ENCODE peak calls at places on chromosomes 3 and 15, in ten cellular contexts. E is MM.1S, J is fibroblast of lung, U is H9, L is GM23248, G is GM23338, D is endothelial cell of umbilical vein, R is IMR-90, Y is OCI-LY7, Z is PC-9. H is an unnamed sample. For H4K20me1, the result is how much of the 10 kb centered on the place peaks cover.

GRCh38 chr3:133944641-133945441 is 49.2 kb upstream of the RAB6B start:
- DNase-seq in G (no peak), J (peak), L (peak), Y (no peak), D (peak), E (no peak), R (peak), Z (peak), U (no peak), H (peak)

GRCh38 chr3:150371741-150372254 is 36.3 kb upstream of the TSC22D2 start:
- DNase-seq in U (no peak), G (no peak), Z (peak), R (peak), E (no peak), L (peak), J (peak), Y (no peak), D (peak), H (peak)

GRCh38 chr3:114839476-114839875 is 307.6 kb downstream of the ZBTB20 start:
- DNase-seq in U (no peak), R (peak), G (no peak), J (peak), E (no peak), Y (no peak), D (no peak), L (no peak), Z (no peak), H (peak)

GRCh38 chr3:47804571-47804970 is 1.6 kb downstream of the DHX30 start:
- DNase-seq in G (no peak), J (no peak), D (no peak), L (no peak), U (no peak), E (no peak), Y (no peak), Z (no peak), R (no peak), H (no peak)

GRCh38 chr15:90165659-90166489 is 35.3 kb upstream of the SEMA4B start:
- DNase-seq in Z (peak), G (no peak), R (peak), E (no peak), L (peak), Y (no peak), D (peak), U (peak), J (peak), H (peak)

GRCh38 chr3:141360888-141361598 is 7.3 kb upstream of the ZBTB38 start:
- DNase-seq in J (peak), L (peak), Y (peak), R (peak), D (peak), U (no peak), Z (peak), G (peak), E (peak), H (peak)

GRCh38 chr15:64775551-64776401 is at the start of gene RBPMS2:
- DNase-seq in L (peak), E (no peak), G (peak), D (no peak), U (peak), Y (no peak), Z (no peak), R (peak), J (no peak), H (no peak)

GRCh38 chr15:101625169-101625568 is 27.0 kb downstream of the TM2D3 start:
- DNase-seq in Y (no peak), D (no peak), Z (no peak), L (no peak), U (no peak), J (no peak), G (no peak), E (no peak), R (no peak), H (no peak)

GRCh38 chr15:81160312-81161214 is 26.5 kb downstream of the CFAP161 start:
- DNase-seq in Y (no peak), D (peak), E (no peak), G (no peak), L (peak), Z (no peak), J (peak), U (no peak), R (peak), H (peak)

GRCh38 chr3:140922634-140923033 is 19.0 kb upstream of the SLC25A36 start:
- DNase-seq in Y (peak), Z (no peak), J (peak), G (peak), R (peak), D (peak), L (peak), U (no peak), E (no peak), H (no peak)

GRCh38 chr3:10263549-10264363 is 15.5 kb downstream of the TATDN2 start:
- DNase-seq in J (peak), E (no peak), G (peak), R (peak), L (peak), D (peak), Y (peak), U (peak), Z (no peak), H (peak)

GRCh38 chr3:4163006-4163405 is 140.2 kb upstream of the SETMAR start:
- DNase-seq in Y (no peak), D (no peak), Z (no peak), J (no peak), L (no peak), G (no peak), R (no peak), U (no peak), E (no peak), H (no peak)

GRCh38 chr15:58279106-58279505 is 140.9 kb downstream of the AQP9 start:
- DNase-seq in Y (no peak), D (no peak), J (no peak), E (no peak), R (no peak), U (no peak), L (no peak), Z (no peak), G (no peak), H (no peak)

GRCh38 chr3:115321396-115321795 is 174.3 kb upstream of the ZBTB20 start:
- DNase-seq in U (no peak), E (no peak), J (peak), L (peak), G (no peak), Y (no peak), D (peak), R (peak), Z (no peak), H (peak)

GRCh38 chr3:188179006-188179966 is 25.3 kb downstream of the LPP start:
- DNase-seq in J (peak), G (peak), E (no peak), L (peak), D (no peak), R (peak), Y (peak), U (no peak), Z (peak), H (peak)

GRCh38 chr3:119401502-119402440 is 61.6 kb downstream of the TMEM39A start:
- DNase-seq in U (peak), Y (peak), E (peak), D (no peak), R (no peak), G (peak), L (no peak), Z (no peak), J (no peak), H (no peak)

GRCh38 chr15:64865998-64866520 is 24.3 kb downstream of the PLEKHO2 start:
- DNase-seq in D (no peak), J (peak), U (peak), G (peak), Y (no peak), Z (no peak), L (peak), R (peak), E (no peak), H (peak)

GRCh38 chr3:104040896-104041295 is 1325.8 kb upstream of the ALCAM start:
- DNase-seq in D (no peak), R (no peak), G (no peak), J (no peak), E (peak), Z (no peak), L (no peak), U (no peak), Y (no peak), H (no peak)

GRCh38 chr15:70269991-70270751 is 172.5 kb upstream of the TLE3 start:
- DNase-seq in J (no peak), R (no peak), D (peak), U (no peak), E (no peak), Y (no peak), L (no peak), G (no peak), Z (peak), H (no peak)

GRCh38 chr3:197029511-197030167 is at the start of gene MELTF:
- DNase-seq in G (peak), U (peak), E (peak), D (peak), R (peak), Y (peak), L (peak), Z (peak), J (peak), H (peak)

GRCh38 chr15:49313650-49314049 is 109.4 kb upstream of the FGF7 start:
- DNase-seq in D (no peak), U (no peak), R (peak), G (no peak), E (no peak), L (peak), Y (no peak), Z (no peak), J (peak), H (peak)

GRCh38 chr15:63305276-63305675 is 27.9 kb downstream of the APH1B start:
- DNase-seq in U (no peak), J (no peak), E (no peak), Z (no peak), Y (no peak), L (no peak), G (no peak), D (no peak), R (no peak), H (no peak)

GRCh38 chr3:136956994-136957393 is 789 bp upstream of the IL20RB start:
- DNase-seq in Z (no peak), J (no peak), G (no peak), D (no peak), L (no peak), E (no peak), Y (no peak), R (no peak), U (no peak), H (no peak)

GRCh38 chr3:112097378-112097777 is 11.2 kb downstream of the C3orf52 start:
- DNase-seq in J (peak), E (no peak), D (peak), U (no peak), R (peak), Y (no peak), L (peak), G (no peak), Z (peak), H (peak)

DNA sequence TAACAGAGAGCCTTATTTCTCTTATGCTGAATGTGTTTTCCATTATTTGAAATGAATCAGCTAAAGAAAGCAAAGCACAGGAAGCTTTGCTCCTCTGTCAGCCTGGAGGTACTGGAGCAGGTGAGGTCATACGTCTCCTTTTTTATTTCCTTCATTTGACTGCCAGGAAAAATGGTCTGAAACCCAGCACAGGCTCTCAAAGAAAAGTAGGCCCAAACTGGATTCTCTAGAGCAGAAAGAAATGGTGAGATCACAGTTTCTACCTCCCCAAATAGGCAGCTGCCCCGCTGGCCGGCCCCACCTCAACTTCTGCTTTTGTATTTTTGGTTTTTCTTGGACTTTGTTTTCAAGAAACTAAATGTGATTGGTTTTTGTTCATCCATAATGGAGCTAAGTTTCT is 95.1 kb downstream of the RPL39L start:
- DNase-seq in U (no peak), Y (peak), G (no peak), D (peak), J (no peak), R (no peak), E (peak), L (no peak), Z (no peak), H (no peak)
- H4K20me1 ChIP-seq in U (under half), Y (half or more), G (under half), D (under half), J (under half), R (under half), E (under half), L (under half), Z (under half), H (under half)

DNA sequence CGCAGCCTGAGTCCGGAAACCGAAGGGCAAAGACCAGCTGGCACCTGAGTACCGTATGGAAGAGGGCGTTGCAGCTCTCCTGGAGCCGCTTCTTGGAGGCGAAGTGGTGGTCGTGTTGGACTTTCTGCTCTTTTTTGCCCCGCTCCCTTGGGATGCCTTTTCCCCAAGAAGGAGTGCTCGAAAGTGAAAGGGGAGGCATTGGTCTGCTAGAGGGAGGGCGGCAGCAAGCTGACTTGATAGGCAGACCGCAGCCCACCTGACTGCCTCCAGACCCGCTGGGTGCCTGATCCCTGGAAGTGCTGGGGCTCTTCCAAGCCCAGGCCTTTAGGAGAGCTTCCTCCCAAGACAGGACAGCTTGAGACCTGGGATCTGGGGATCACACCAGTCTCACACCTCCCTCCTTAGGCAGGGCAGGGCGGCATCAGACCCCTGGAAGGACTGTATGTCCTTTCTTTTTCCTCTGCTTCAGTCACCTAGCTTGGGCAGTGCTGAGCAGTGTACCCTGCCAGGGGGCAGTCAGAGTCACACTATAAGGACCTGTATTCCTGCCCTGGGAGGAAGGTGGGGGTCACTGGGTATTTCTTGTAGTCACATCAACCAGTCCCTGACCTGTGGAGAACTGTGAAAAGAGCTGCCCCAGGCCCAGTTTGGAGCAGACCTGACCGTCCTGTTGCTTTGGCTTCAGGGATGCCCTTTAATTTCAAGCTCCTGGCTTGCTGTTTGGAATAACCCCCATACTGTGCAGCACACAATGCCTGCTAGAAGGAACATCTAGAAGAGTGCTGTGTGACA is 2.1 kb downstream of the ACVR2B start:
- DNase-seq in R (peak), L (no peak), D (no peak), Z (no peak), Y (no peak), U (no peak), E (no peak), J (peak), G (peak), H (no peak)
- H2AFZ ChIP-seq in R (peak), L (peak), D (peak), Z (peak), Y (no peak), U (no peak), E (peak), J (peak), G (no peak), H (peak)

GRCh38 chr3:177150970-177151627 is 46.2 kb downstream of the TBL1XR1 start:
- DNase-seq in L (peak), Z (peak), D (peak), U (no peak), R (peak), G (no peak), J (peak), E (no peak), Y (no peak), H (peak)
- H4K20me1 ChIP-seq in L (under half), Z (half or more), D (under half), U (under half), R (half or more), G (half or more), J (under half), E (under half), Y (under half), H (half or more)

GRCh38 chr15:55775316-55775715 is 32.4 kb upstream of the PRTG start:
- DNase-seq in G (peak), D (no peak), Z (peak), E (no peak), R (no peak), L (peak), J (no peak), Y (no peak), U (peak), H (no peak)
- H2AFZ ChIP-seq in G (no peak), D (no peak), Z (no peak), E (no peak), R (no peak), L (no peak), J (no peak), Y (no peak), U (no peak), H (no peak)

DNA sequence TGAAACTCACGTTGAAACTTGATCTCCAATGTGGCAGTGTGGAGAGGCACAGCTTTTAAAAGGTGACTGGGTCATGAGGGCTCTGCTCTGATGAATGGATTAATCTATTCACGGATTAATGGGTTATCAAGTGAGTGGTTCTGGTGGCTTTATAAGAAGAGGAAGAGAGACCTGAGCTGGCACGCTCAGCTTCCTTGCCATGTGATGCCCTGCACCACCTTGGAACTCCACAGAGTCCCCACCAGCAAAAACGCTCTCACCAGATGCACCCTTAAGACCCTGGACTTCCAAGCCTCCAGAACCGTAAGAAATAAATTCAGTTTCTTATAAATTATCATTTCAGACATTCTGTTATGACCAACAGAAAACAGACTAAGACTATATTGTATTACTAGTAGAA is 2.6 kb downstream of the PPP1R2 start:
- DNase-seq in Y (peak), U (no peak), E (no peak), G (no peak), Z (peak), J (no peak), D (no peak), L (no peak), R (no peak), H (no peak)
- H4K20me1 ChIP-seq in Y (under half), U (under half), E (under half), G (under half), Z (under half), J (under half), D (under half), L (under half), R (under half), H (half or more)

GRCh38 chr3:81931265-81931664 is 169.8 kb upstream of the GBE1 start:
- DNase-seq in U (no peak), Z (no peak), J (no peak), Y (no peak), R (no peak), D (no peak), E (no peak), G (no peak), L (no peak), H (no peak)

GRCh38 chr3:81931852-81932251 is 170.4 kb upstream of the GBE1 start:
- DNase-seq in R (no peak), G (no peak), Z (no peak), J (no peak), Y (no peak), E (no peak), L (no peak), D (no peak), U (no peak), H (no peak)

GRCh38 chr3:81936817-81937216 is 175.4 kb upstream of the GBE1 start:
- DNase-seq in R (no peak), Z (no peak), L (no peak), J (no peak), G (no peak), D (no peak), E (no peak), U (no peak), Y (no peak), H (no peak)
- H2AFZ ChIP-seq in R (no peak), Z (no peak), L (no peak), J (no peak), G (peak), D (no peak), E (no peak), U (no peak), Y (no peak), H (no peak)

GRCh38 chr15:28904023-28904422 is 18.2 kb downstream of the APBA2 start:
- DNase-seq in Y (no peak), Z (no peak), D (no peak), G (no peak), R (no peak), U (no peak), E (no peak), J (no peak), L (no peak), H (no peak)

GRCh38 chr15:28901987-28902745 is 16.4 kb downstream of the APBA2 start:
- DNase-seq in J (no peak), U (peak), R (no peak), Y (no peak), Z (no peak), L (no peak), E (no peak), D (no peak), G (peak), H (no peak)

GRCh38 chr15:28903555-28903954 is 17.8 kb downstream of the APBA2 start:
- DNase-seq in J (no peak), R (no peak), D (no peak), G (no peak), L (no peak), E (no peak), Y (no peak), U (no peak), Z (no peak), H (no peak)

GRCh38 chr15:28902856-28903255 is 17.1 kb downstream of the APBA2 start:
- DNase-seq in D (no peak), Z (no peak), E (no peak), G (no peak), R (no peak), L (no peak), U (no peak), Y (no peak), J (no peak), H (no peak)

DNA sequence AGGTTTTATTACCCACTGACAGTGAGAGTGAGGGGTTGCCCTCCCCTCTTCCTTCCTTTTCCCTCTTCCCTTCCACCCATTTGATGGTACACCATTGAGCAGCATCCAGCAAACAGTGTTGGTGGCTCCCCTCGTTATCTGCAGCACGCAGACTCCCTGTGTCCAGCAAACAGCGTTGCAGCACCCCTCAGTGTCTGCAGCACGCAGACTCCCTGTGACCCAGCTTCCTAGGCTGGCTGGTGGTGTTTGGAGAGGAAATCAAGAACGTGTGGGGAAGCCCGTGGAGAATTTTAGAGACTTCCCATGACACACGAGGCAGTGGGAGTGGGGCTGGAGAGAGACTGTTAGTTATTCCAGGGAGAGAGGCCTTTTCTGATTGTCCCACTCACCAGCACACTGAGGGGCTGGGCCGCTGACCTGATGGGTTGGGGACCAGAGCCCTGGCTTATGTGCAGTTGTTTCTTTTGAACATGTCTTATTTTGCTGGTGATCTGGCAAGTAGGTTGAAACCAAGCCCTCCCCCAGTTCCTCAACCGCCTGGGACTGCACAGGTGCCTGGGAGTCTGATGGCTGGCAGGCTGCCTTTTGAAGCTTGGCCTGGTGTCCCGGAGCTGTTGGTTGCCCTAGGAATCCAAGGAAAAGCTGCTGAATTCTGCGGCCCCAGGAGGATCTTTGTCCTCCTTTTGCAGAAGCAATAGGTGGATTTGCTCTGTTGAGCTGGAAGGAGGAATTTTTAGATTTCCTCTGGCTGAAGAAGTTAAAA is 18.9 kb downstream of the APBA2 start:
- DNase-seq in E (no peak), Z (no peak), L (no peak), J (no peak), Y (no peak), U (peak), D (no peak), R (no peak), G (no peak), H (no peak)
- H4K20me1 ChIP-seq in E (under half), Z (under half), L (under half), J (under half), Y (under half), U (under half), D (under half), R (under half), G (under half), H (under half)

GRCh38 chr3:124557433-124558232 is 172.6 kb upstream of the UMPS start:
- DNase-seq in R (peak), D (peak), L (peak), Z (peak), J (peak), U (no peak), E (no peak), G (no peak), Y (no peak), H (peak)
- H2AFZ ChIP-seq in R (peak), D (no peak), L (no peak), Z (no peak), J (no peak), U (no peak), E (no peak), G (no peak), Y (no peak), H (no peak)

H was measured in astrocyte.